ENCODE peak calls at places on chromosomes 2 and 18, in six cellular contexts. One of them, this sample, is unnamed.

GRCh38 chr2:15354596-15355359 is 206.4 kb downstream of the NBAS start:
- DNase-seq in posterior cingulate gyrus: no peak
- DNase-seq in neural progenitor cell: no peak
- DNase-seq in T47D: no peak
- DNase-seq in NCI-H2081: no peak
- DNase-seq in suprapubic skin: no peak
- DNase-seq in this sample: no peak

GRCh38 chr18:25826823-25827617 is 263.4 kb downstream of the SS18 start:
- DNase-seq in suprapubic skin: no peak
- DNase-seq in NCI-H2081: no peak
- DNase-seq in T47D: no peak
- DNase-seq in posterior cingulate gyrus: no peak
- DNase-seq in neural progenitor cell: no peak
- DNase-seq in this sample: peak; percentile 60

GRCh38 chr2:236663267-236663666 is 93.6 kb downstream of the ACKR3 start:
- DNase-seq in NCI-H2081: no peak
- DNase-seq in posterior cingulate gyrus: no peak
- DNase-seq in suprapubic skin: peak; percentile 78
- DNase-seq in neural progenitor cell: no peak
- DNase-seq in T47D: no peak
- DNase-seq in this sample: no peak

GRCh38 chr18:1392865-1393734 is 488.4 kb downstream of the ADCYAP1 start:
- DNase-seq in neural progenitor cell: no peak
- DNase-seq in posterior cingulate gyrus: no peak
- DNase-seq in NCI-H2081: peak; percentile 61
- DNase-seq in T47D: peak; percentile 19
- DNase-seq in suprapubic skin: no peak
- DNase-seq in this sample: no peak

GRCh38 chr2:235614900-235615712 is 121.3 kb downstream of the AGAP1 start:
- DNase-seq in T47D: no peak
- DNase-seq in suprapubic skin: peak; percentile 93
- DNase-seq in NCI-H2081: peak; percentile 62
- DNase-seq in neural progenitor cell: no peak
- DNase-seq in posterior cingulate gyrus: peak; percentile 71
- DNase-seq in this sample: no peak

GRCh38 chr2:31812051-31812798 is 198.6 kb downstream of the MEMO1 start:
- DNase-seq in T47D: no peak
- DNase-seq in posterior cingulate gyrus: no peak
- DNase-seq in suprapubic skin: no peak
- DNase-seq in NCI-H2081: no peak
- DNase-seq in neural progenitor cell: no peak
- DNase-seq in this sample: no peak

GRCh38 chr18:31244737-31245432 is 73.1 kb upstream of the DSG1 start:
- DNase-seq in T47D: no peak
- DNase-seq in NCI-H2081: no peak
- DNase-seq in neural progenitor cell: peak; percentile 28
- DNase-seq in suprapubic skin: no peak
- DNase-seq in posterior cingulate gyrus: no peak
- DNase-seq in this sample: no peak

GRCh38 chr18:58862851-58863538 is 1.7 kb upstream of the ZNF532 start:
- DNase-seq in T47D: peak; percentile 44
- DNase-seq in NCI-H2081: peak; percentile 49
- DNase-seq in neural progenitor cell: peak; percentile 66
- DNase-seq in posterior cingulate gyrus: no peak
- DNase-seq in suprapubic skin: no peak
- DNase-seq in this sample: no peak

GRCh38 chr2:25397777-25398176 is 56.1 kb upstream of the DNMT3A start:
- DNase-seq in NCI-H2081: no peak
- DNase-seq in posterior cingulate gyrus: no peak
- DNase-seq in neural progenitor cell: no peak
- DNase-seq in T47D: no peak
- DNase-seq in suprapubic skin: no peak
- DNase-seq in this sample: no peak

GRCh38 chr2:106057206-106057605 is 136.9 kb downstream of the UXS1 start:
- DNase-seq in NCI-H2081: no peak
- DNase-seq in posterior cingulate gyrus: no peak
- DNase-seq in T47D: no peak
- DNase-seq in neural progenitor cell: no peak
- DNase-seq in suprapubic skin: no peak
- DNase-seq in this sample: peak; percentile 37

GRCh38 chr18:48215876-48216638 is 193.1 kb downstream of the ZBTB7C start:
- DNase-seq in posterior cingulate gyrus: no peak
- DNase-seq in NCI-H2081: no peak
- DNase-seq in suprapubic skin: no peak
- DNase-seq in neural progenitor cell: no peak
- DNase-seq in T47D: peak; percentile 66
- DNase-seq in this sample: no peak

GRCh38 chr2:94874277-94874997 is 3.2 kb downstream of the TEKT4 start:
- DNase-seq in suprapubic skin: peak; percentile 58
- DNase-seq in neural progenitor cell: no peak
- DNase-seq in NCI-H2081: peak; percentile 28
- DNase-seq in posterior cingulate gyrus: no peak
- DNase-seq in T47D: peak; percentile 67
- DNase-seq in this sample: no peak